ENCODE peak calls at places on chromosomes 13 and 19, in five cellular contexts. P, C, V, L and U are unnamed samples.

GRCh38 chr13:83839158-83839557 is 43.1 kb downstream of the SLITRK1 start:
- DNase-seq in C (no peak), P (no peak), V (no peak), L (no peak), U (no peak)

GRCh38 chr19:43432866-43433673 is 18.4 kb downstream of the TEX101 start:
- DNase-seq in C (no peak), V (peak), L (peak), P (peak), U (peak)

GRCh38 chr13:25401958-25402357 is 30.2 kb downstream of the ATP8A2 start:
- DNase-seq in C (no peak), P (no peak), L (no peak), V (no peak), U (no peak)

GRCh38 chr13:60583911-60584753 is 187.1 kb downstream of the TDRD3 start:
- DNase-seq in V (no peak), P (peak), L (peak), C (peak), U (peak)

GRCh38 chr19:15432629-15433518 is 14.1 kb upstream of the AKAP8L start:
- DNase-seq in P (peak), V (peak), L (peak), C (peak), U (peak)

GRCh38 chr19:52034051-52034728 is 6.0 kb upstream of the ZNF614 start:
- DNase-seq in L (peak), P (no peak), V (no peak), C (no peak), U (no peak)

GRCh38 chr19:49335071-49335783 is at the start of gene CD37:
- DNase-seq in L (no peak), P (no peak), V (peak), C (no peak), U (no peak)

GRCh38 chr19:5588441-5588840 is 20.7 kb upstream of the TINCR start:
- DNase-seq in L (peak), P (no peak), V (no peak), C (no peak), U (no peak)

GRCh38 chr13:47144782-47145181 is 247.9 kb upstream of the HTR2A start:
- DNase-seq in P (no peak), V (no peak), L (peak), C (no peak), U (no peak)

GRCh38 chr13:70173236-70173959 is 65.1 kb upstream of the KLHL1 start:
- DNase-seq in L (no peak), C (no peak), P (no peak), V (no peak), U (no peak)

GRCh38 chr13:45630791-45631190 is 15.3 kb upstream of the ERICH6B start:
- DNase-seq in C (no peak), P (no peak), V (no peak), L (no peak), U (no peak)

GRCh38 chr19:33865306-33865705 is 68.6 kb downstream of the KCTD15 start:
- DNase-seq in C (no peak), L (no peak), P (no peak), V (no peak), U (no peak)

GRCh38 chr19:1849132-1849474 is 820 bp upstream of the REXO1 start:
- DNase-seq in L (no peak), V (no peak), C (no peak), P (no peak), U (no peak)
- H3K4me3 ChIP-seq in L (no peak), V (no peak), C (no peak), P (no peak), U (no peak)

DNA sequence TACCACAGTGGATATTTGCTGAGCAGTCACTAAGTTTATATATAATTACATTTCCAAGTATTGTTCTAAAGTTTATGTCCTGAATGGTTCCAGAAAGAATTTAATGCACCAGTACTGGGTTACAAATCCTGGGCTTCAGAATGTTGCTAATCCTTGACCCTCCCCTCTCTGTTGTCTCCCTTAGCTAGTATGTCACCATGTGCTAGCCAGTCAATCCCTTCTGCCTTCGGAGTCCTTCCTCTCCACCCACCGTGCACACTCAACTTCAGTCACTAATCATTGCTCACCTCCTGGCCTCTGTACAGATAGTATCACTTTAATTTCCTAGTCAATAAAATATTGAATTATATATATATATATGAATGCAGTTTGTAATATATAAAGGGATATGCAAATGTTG is 7.5 kb downstream of the FAM124A start:
- DNase-seq in V (no peak), C (no peak), P (no peak), L (no peak), U (no peak)
- H3K4me3 ChIP-seq in V (no peak), C (no peak), P (no peak), L (no peak), U (no peak)

GRCh38 chr13:39197645-39198007 is 159.4 kb downstream of the NHLRC3 start:
- DNase-seq in P (no peak), V (no peak), C (no peak), L (no peak), U (no peak)

GRCh38 chr13:39196957-39197644 is 158.8 kb downstream of the NHLRC3 start:
- DNase-seq in L (no peak), V (no peak), C (no peak), P (no peak), U (no peak)

GRCh38 chr13:39202746-39203145 is 164.5 kb downstream of the NHLRC3 start:
- DNase-seq in V (no peak), L (no peak), C (no peak), P (no peak), U (no peak)

DNA sequence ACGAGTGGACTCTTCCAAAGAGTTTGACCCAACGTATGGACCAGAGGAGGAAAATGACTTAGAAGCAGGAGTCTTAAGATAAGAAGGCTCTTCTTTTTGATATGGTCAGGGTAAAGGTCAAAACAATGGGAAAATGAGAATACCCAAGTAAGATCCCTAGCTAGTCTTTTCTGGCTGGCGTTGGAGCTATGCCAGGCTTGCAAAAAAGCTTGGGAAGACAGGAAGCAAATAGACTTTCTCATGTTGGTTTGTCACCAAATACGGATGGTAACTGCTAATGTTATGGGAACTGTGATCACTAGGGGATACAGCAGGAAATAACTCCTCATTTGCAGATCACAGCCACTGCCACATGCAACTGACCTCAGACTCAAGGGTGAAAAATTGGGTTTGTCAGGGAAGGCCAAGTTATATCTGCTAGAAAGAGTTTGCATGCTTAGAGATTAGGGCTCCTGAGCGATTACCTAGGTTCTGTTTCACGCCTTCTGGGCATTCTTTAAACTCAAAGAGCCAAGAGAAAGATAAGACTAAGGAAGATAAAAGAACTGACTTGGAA is 162.9 kb downstream of the NHLRC3 start:
- DNase-seq in C (no peak), V (no peak), P (no peak), L (no peak), U (no peak)
- H3K4me3 ChIP-seq in C (no peak), V (no peak), P (no peak), L (no peak), U (no peak)

GRCh38 chr19:20422216-20422615 is 143.4 kb downstream of the ZNF737 start:
- DNase-seq in V (no peak), P (no peak), L (no peak), C (no peak), U (no peak)

GRCh38 chr19:20423381-20424207 is 142.0 kb downstream of the ZNF737 start:
- DNase-seq in P (peak), L (peak), V (no peak), C (peak), U (peak)

DNA sequence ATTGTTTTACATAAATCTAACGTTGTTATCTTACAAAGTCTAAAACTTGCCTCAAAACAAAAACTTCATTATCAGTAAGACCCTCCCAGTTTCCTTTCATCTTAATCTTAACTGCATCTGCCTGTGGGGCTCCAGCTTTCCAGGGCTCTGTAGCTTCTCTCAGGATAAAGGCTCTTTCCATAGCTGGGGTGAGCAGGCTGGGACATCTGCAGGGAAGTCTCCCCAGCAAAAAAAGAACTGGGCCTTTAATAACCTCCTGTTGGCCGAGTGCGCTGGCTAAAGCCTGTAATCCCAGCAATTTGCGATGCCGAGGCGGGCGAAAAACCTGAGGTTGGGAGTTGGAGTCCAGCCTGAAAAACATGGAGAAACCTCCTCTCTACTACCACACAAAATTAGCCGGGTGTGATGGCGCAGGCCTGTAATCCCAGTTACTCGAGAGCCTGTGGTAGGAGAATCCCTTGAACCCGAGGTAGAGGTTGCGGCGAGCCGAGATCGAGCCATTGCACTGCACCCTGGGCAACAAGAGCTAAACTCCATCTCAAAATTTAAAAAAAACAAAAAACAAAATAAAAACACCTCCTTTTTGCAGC is 142.9 kb downstream of the ZNF737 start:
- DNase-seq in L (peak), P (no peak), C (no peak), V (no peak), U (no peak)
- H3K4me3 ChIP-seq in L (peak), P (no peak), C (peak), V (no peak), U (peak)